ENCODE peak calls at places on chromosomes 16 and 17, in five cellular contexts. V is astrocyte of the cerebellum, N is kidney epithelial cell, O is vagina, I is AG10803. L is an unnamed sample.

GRCh38 chr17:66967867-66968543 is 3.5 kb downstream of the CACNG4 start:
- DNase-seq in V (no peak), N (no peak), O (no peak), I (no peak), L (no peak)

GRCh38 chr17:16817201-16817600 is 127.2 kb downstream of the CCDC144A start:
- DNase-seq in V (no peak), N (no peak), O (no peak), I (no peak), L (no peak)

GRCh38 chr17:31147507-31148202 is 52.9 kb downstream of the NF1 start:
- DNase-seq in V (no peak), N (no peak), O (no peak), I (peak), L (no peak)

GRCh38 chr17:4944554-4945175 is 3.7 kb downstream of the PFN1 start:
- DNase-seq in V (no peak), N (no peak), O (no peak), I (no peak), L (no peak)

GRCh38 chr16:31471875-31472558 is at the start of gene TGFB1I1:
- DNase-seq in V (no peak), N (no peak), O (no peak), I (peak), L (no peak)

GRCh38 chr17:38454528-38454927 is 26.3 kb downstream of the ARHGAP23 start:
- DNase-seq in V (peak), N (no peak), O (no peak), I (peak), L (no peak)

GRCh38 chr17:12398636-12399035 is 267.1 kb upstream of the MYOCD start:
- DNase-seq in V (no peak), N (no peak), O (no peak), I (no peak), L (no peak)

GRCh38 chr16:1078579-1079021 is 6.1 kb downstream of the SSTR5 start:
- DNase-seq in V (peak), N (no peak), O (no peak), I (no peak), L (peak)

GRCh38 chr17:67411396-67411795 is 34.3 kb downstream of the PITPNC1 start:
- DNase-seq in V (no peak), N (no peak), O (no peak), I (no peak), L (no peak)

GRCh38 chr17:5762191-5762590 is 177.9 kb upstream of the NLRP1 start:
- DNase-seq in V (no peak), N (no peak), O (no peak), I (peak), L (no peak)

GRCh38 chr17:42975265-42975664 is 4.6 kb downstream of the PTGES3L start:
- DNase-seq in V (no peak), N (no peak), O (no peak), I (no peak), L (no peak)

GRCh38 chr17:65920996-65921395 is 270.9 kb downstream of the CEP112 start:
- DNase-seq in V (no peak), N (no peak), O (no peak), I (no peak), L (no peak)

GRCh38 chr17:7549401-7550055 is 670 bp downstream of the TNFSF12 start:
- DNase-seq in V (no peak), N (no peak), O (no peak), I (no peak), L (no peak)

GRCh38 chr16:22027633-22028032 is 19.7 kb downstream of the MOSMO start:
- DNase-seq in V (no peak), N (no peak), O (no peak), I (peak), L (no peak)

GRCh38 chr17:69960755-69961154 is 114.3 kb upstream of the KCNJ16 start:
- DNase-seq in V (no peak), N (no peak), O (no peak), I (no peak), L (no peak)

GRCh38 chr17:66301418-66301863 is 972 bp upstream of the PRKCA start:
- DNase-seq in V (no peak), N (no peak), O (no peak), I (no peak), L (no peak)

GRCh38 chr16:770411-770810 is 9.9 kb downstream of the MSLN start:
- DNase-seq in V (no peak), N (no peak), O (no peak), I (no peak), L (no peak)

GRCh38 chr17:33811006-33811760 is 443.9 kb upstream of the CCL2 start:
- DNase-seq in V (no peak), N (no peak), O (no peak), I (no peak), L (no peak)

GRCh38 chr16:56643080-56643778 is 4.8 kb downstream of the MT1A start:
- DNase-seq in V (no peak), N (no peak), O (no peak), I (peak), L (no peak)

GRCh38 chr16:83011101-83011720 is 384.4 kb downstream of the CDH13 start:
- DNase-seq in V (no peak), N (no peak), O (no peak), I (no peak), L (no peak)

GRCh38 chr16:12305081-12305596 is 328.6 kb downstream of the SNX29 start:
- DNase-seq in V (no peak), N (no peak), O (no peak), I (no peak), L (no peak)

GRCh38 chr16:57906385-57907316 is 64.3 kb downstream of the CNGB1 start:
- DNase-seq in V (no peak), N (no peak), O (no peak), I (peak), L (no peak)

GRCh38 chr17:40501499-40501911 is at the start of gene TNS4:
- DNase-seq in V (no peak), N (no peak), O (no peak), I (no peak), L (no peak)
- H3K4me3 ChIP-seq in V (no peak), N (no peak), O (no peak), I (no peak), L (no peak)

GRCh38 chr16:17194190-17194780 is 276.5 kb downstream of the XYLT1 start:
- DNase-seq in V (no peak), N (no peak), O (no peak), I (peak), L (no peak)
- TF ChIP-seq CTCF in V (peak), N (peak), O (peak), I (peak), L (peak)

GRCh38 chr16:84197487-84198128 is 6.7 kb downstream of the ADAD2 start:
- DNase-seq in V (no peak), N (no peak), O (no peak), I (no peak), L (no peak)

GRCh38 chr16:84198401-84198800 is 7.4 kb downstream of the ADAD2 start:
- DNase-seq in V (no peak), N (no peak), O (no peak), I (peak), L (no peak)

GRCh38 chr16:84196101-84196500 is 5.1 kb downstream of the ADAD2 start:
- DNase-seq in V (no peak), N (no peak), O (no peak), I (no peak), L (no peak)

GRCh38 chr16:84195201-84196093 is 4.5 kb downstream of the ADAD2 start:
- DNase-seq in V (no peak), N (no peak), O (no peak), I (no peak), L (no peak)

GRCh38 chr16:84196727-84197486 is 6.0 kb downstream of the ADAD2 start:
- DNase-seq in V (no peak), N (no peak), O (no peak), I (no peak), L (no peak)
- H3K4me3 ChIP-seq in V (no peak), N (no peak), O (no peak), I (no peak), L (no peak)

GRCh38 chr16:69799601-69800000 is 37.5 kb downstream of the WWP2 start:
- DNase-seq in V (no peak), N (no peak), O (no peak), I (no peak), L (no peak)

GRCh38 chr16:69796285-69797118 is 34.4 kb downstream of the WWP2 start:
- DNase-seq in V (peak), N (peak), O (no peak), I (peak), L (peak)

GRCh38 chr16:69804283-69804682 is 42.2 kb downstream of the WWP2 start:
- DNase-seq in V (no peak), N (no peak), O (no peak), I (peak), L (no peak)

GRCh38 chr16:69793521-69793920 is 31.4 kb downstream of the WWP2 start:
- DNase-seq in V (no peak), N (no peak), O (no peak), I (no peak), L (no peak)

GRCh38 chr16:69798466-69798865 is 36.3 kb downstream of the WWP2 start:
- DNase-seq in V (no peak), N (no peak), O (no peak), I (peak), L (no peak)
- TF ChIP-seq CTCF in V (peak), N (peak), O (no peak), I (peak), L (peak)

GRCh38 chr17:45908935-45909334 is 14.6 kb downstream of the MAPT start:
- DNase-seq in V (no peak), N (no peak), O (no peak), I (no peak), L (no peak)
- H3K4me3 ChIP-seq in V (no peak), N (no peak), O (no peak), I (no peak), L (no peak)

DNA sequence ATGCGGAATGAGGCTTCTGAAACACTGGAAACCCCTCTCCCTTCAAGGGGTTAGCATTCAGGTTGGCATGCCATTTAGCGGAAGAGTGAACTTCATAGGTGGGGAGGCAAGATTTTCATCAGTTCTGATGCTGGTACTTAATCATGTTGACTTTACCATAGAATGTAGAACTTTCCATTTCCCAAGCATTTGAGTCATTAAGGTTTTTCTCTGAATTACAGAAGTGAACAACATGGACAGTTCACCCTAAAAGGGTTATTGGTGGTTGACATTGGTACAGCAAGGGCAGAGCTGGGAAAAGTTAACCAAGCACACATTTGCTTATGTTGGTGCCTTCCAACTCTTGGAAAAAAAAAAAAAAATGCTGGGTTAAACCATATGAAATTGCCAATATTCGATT is 39.1 kb downstream of the GAN start:
- DNase-seq in V (no peak), N (no peak), O (no peak), I (no peak), L (no peak)
- TF ChIP-seq CTCF in V (no peak), N (no peak), O (no peak), I (no peak), L (no peak)

DNA sequence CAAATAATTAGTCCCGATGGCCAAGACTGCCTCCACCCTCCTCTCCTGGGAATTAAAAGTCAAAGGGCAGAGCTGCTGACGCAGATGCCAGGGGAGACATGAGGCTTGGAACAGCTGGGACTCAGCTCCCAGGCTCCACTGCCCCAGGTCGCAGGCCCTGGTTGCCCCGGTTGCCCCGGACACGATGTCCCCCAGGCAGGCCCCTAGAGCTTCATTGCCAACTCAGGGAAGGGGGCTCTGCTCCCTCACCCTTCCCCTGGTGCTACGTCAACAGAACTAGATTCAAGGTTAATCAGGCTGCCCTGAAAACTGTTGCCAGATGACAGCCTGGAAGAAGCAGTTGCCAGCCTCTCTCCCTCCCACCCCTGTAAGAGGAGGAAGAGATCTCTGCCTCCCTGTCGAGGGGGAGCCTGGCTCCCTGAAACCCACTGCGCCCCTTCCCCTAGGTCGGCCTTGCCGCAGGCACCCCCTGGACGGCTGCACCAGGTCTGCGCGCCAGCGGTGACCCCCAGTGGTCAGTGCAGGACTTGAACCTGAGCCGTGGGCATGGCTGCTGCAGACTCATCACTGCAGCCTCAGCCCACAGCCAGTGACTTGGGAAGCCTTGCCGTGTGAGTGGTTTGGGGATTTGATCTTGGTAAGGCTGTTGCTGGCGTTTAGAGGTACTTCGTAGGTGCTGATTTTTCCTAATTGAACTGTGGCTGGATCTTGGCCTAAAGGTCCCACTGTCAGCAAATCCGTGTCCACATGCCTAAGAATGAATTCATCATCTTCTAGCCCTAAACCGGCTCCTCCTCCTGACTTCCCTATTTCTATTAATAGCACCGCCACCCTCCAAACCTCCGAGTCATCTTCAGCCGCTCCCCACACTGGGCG is 84.1 kb upstream of the TOB1 start:
- DNase-seq in V (peak), N (no peak), O (no peak), I (peak), L (peak)
- H3K4me3 ChIP-seq in V (no peak), N (no peak), O (peak), I (peak), L (peak)

DNA sequence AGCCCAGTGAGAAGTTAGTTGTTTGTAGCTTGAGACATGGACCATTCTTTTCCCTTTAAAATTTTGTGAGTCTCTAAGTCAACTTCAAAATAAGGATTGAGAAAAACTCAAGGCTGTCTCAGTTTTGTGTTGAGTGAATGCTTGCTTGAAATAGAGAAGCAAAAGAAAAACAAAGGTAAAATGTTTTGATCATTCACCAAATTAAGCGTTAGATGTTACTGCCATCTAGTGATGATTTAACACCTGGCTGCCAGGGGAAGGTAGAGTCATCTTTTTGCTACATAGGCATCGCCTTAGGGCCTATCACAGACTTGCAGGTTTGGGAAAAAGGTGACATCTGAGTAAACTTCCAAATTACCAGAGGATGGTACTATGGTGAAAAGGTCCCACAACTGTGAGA is 74.4 kb downstream of the PCTP start:
- DNase-seq in V (no peak), N (no peak), O (no peak), I (no peak), L (no peak)
- TF ChIP-seq CTCF in V (peak), N (peak), O (no peak), I (no peak), L (peak)

DNA sequence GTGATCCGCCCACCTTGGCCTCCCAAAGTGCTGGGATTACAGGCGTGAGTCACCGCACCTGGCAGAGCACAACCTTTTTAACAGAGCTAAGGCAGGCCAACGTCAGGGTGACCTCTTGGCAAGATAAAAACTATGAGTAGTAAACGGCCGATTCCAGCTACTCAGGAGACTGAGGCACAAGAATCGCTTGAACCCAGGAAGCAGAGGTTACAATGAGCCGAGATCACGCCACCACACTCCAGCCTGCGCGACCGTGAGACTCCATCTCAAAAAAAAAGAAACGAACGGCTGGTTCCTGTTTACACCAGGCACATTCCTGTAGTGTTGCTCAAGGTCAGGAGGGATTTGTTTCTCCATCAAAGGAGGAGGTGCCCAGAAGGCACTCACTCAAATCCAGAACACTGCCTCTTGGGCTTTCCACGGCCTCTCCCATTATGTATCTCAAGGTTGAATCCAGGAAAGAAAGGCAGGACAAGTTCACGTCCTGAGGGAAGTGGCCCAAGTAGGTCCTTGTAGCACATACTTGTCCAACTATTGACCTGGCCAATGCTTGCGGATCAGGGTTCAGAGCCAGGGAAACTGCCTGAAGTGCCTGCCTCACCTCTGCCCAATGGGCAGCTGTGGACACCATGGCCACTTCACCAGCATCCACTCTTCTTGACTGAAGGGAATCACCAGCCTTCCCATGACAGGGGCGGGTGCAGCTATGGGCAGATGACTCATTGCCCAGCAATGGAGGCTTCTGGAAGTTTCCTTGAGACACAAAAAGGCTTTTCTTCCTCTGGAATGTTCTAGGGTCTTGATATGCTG is 13.5 kb downstream of the KNOP1 start:
- DNase-seq in V (no peak), N (no peak), O (no peak), I (peak), L (no peak)
- H3K4me3 ChIP-seq in V (no peak), N (no peak), O (no peak), I (no peak), L (no peak)

L was measured in epithelial cell of proximal tubule.